ENCODE peak calls at places on chromosomes 11 and 22, in ten cellular contexts. One of them, this sample, is unnamed.

GRCh38 chr11:8768625-8769333 is 86.2 kb downstream of the RPL27A start:
- DNase-seq in transverse colon: no peak
- DNase-seq in epithelial cell of esophagus: peak
- DNase-seq in Panc1: peak
- DNase-seq in endothelial cell of umbilical vein: no peak
- DNase-seq in cardiac fibroblast: peak
- DNase-seq in testis: peak
- DNase-seq in neural progenitor cell: no peak
- DNase-seq in K562: peak
- DNase-seq in fibroblast of lung: peak
- DNase-seq in this sample: peak

GRCh38 chr11:129577986-129578385 is 202.3 kb downstream of the BARX2 start:
- DNase-seq in transverse colon: no peak
- DNase-seq in epithelial cell of esophagus: no peak
- DNase-seq in Panc1: no peak
- DNase-seq in endothelial cell of umbilical vein: no peak
- DNase-seq in cardiac fibroblast: no peak
- DNase-seq in testis: no peak
- DNase-seq in neural progenitor cell: no peak
- DNase-seq in K562: no peak
- DNase-seq in fibroblast of lung: no peak
- DNase-seq in this sample: no peak

GRCh38 chr11:131833371-131833770 is 463.0 kb downstream of the NTM start:
- DNase-seq in transverse colon: no peak
- DNase-seq in epithelial cell of esophagus: no peak
- DNase-seq in Panc1: no peak
- DNase-seq in endothelial cell of umbilical vein: no peak
- DNase-seq in cardiac fibroblast: no peak
- DNase-seq in testis: no peak
- DNase-seq in neural progenitor cell: no peak
- DNase-seq in K562: no peak
- DNase-seq in fibroblast of lung: no peak
- DNase-seq in this sample: no peak

GRCh38 chr11:59216654-59217640 is 4.2 kb upstream of the MPEG1 start:
- DNase-seq in transverse colon: peak
- DNase-seq in epithelial cell of esophagus: peak
- DNase-seq in Panc1: no peak
- DNase-seq in endothelial cell of umbilical vein: no peak
- DNase-seq in cardiac fibroblast: peak
- DNase-seq in testis: peak
- DNase-seq in neural progenitor cell: no peak
- DNase-seq in K562: no peak
- DNase-seq in fibroblast of lung: peak
- DNase-seq in this sample: peak

GRCh38 chr11:41497974-41498373 is 38.5 kb upstream of the LRRC4C start:
- DNase-seq in transverse colon: no peak
- DNase-seq in epithelial cell of esophagus: no peak
- DNase-seq in Panc1: no peak
- DNase-seq in endothelial cell of umbilical vein: no peak
- DNase-seq in cardiac fibroblast: peak
- DNase-seq in testis: no peak
- DNase-seq in neural progenitor cell: peak
- DNase-seq in K562: no peak
- DNase-seq in fibroblast of lung: peak
- DNase-seq in this sample: no peak

GRCh38 chr22:24437820-24438328 is 10.5 kb downstream of the ADORA2A start:
- DNase-seq in transverse colon: no peak
- DNase-seq in epithelial cell of esophagus: peak
- DNase-seq in Panc1: peak
- DNase-seq in endothelial cell of umbilical vein: no peak
- DNase-seq in cardiac fibroblast: no peak
- DNase-seq in testis: no peak
- DNase-seq in neural progenitor cell: no peak
- DNase-seq in K562: no peak
- DNase-seq in fibroblast of lung: no peak
- DNase-seq in this sample: no peak

GRCh38 chr11:70522261-70522612 is 123.9 kb downstream of the CTTN start:
- DNase-seq in transverse colon: no peak
- DNase-seq in epithelial cell of esophagus: no peak
- DNase-seq in Panc1: no peak
- DNase-seq in endothelial cell of umbilical vein: no peak
- DNase-seq in cardiac fibroblast: no peak
- DNase-seq in testis: no peak
- DNase-seq in neural progenitor cell: no peak
- DNase-seq in K562: no peak
- DNase-seq in fibroblast of lung: no peak
- DNase-seq in this sample: no peak

GRCh38 chr11:36605221-36606216 is 7.5 kb upstream of the RAG2 start:
- DNase-seq in transverse colon: no peak
- DNase-seq in epithelial cell of esophagus: no peak
- DNase-seq in Panc1: no peak
- DNase-seq in endothelial cell of umbilical vein: no peak
- DNase-seq in cardiac fibroblast: no peak
- DNase-seq in testis: no peak
- DNase-seq in neural progenitor cell: no peak
- DNase-seq in K562: no peak
- DNase-seq in fibroblast of lung: no peak
- DNase-seq in this sample: no peak

GRCh38 chr11:60971520-60971919 is at the start of gene CD6:
- DNase-seq in transverse colon: peak
- DNase-seq in epithelial cell of esophagus: no peak
- DNase-seq in Panc1: no peak
- DNase-seq in endothelial cell of umbilical vein: no peak
- DNase-seq in cardiac fibroblast: no peak
- DNase-seq in testis: no peak
- DNase-seq in neural progenitor cell: no peak
- DNase-seq in K562: no peak
- DNase-seq in fibroblast of lung: no peak
- DNase-seq in this sample: no peak

GRCh38 chr11:75100314-75100713 is 3.6 kb upstream of the OR2AT4 start:
- DNase-seq in transverse colon: no peak
- DNase-seq in epithelial cell of esophagus: peak
- DNase-seq in Panc1: no peak
- DNase-seq in endothelial cell of umbilical vein: no peak
- DNase-seq in cardiac fibroblast: no peak
- DNase-seq in testis: no peak
- DNase-seq in neural progenitor cell: no peak
- DNase-seq in K562: peak
- DNase-seq in fibroblast of lung: peak
- DNase-seq in this sample: peak
- TF ChIP-seq CTCF in transverse colon: no peak
- TF ChIP-seq CTCF in epithelial cell of esophagus: no peak
- TF ChIP-seq CTCF in Panc1: no peak
- TF ChIP-seq CTCF in endothelial cell of umbilical vein: no peak
- TF ChIP-seq CTCF in cardiac fibroblast: no peak
- TF ChIP-seq CTCF in testis: no peak
- TF ChIP-seq CTCF in neural progenitor cell: no peak
- TF ChIP-seq CTCF in K562: no peak
- TF ChIP-seq CTCF in fibroblast of lung: no peak
- TF ChIP-seq CTCF in this sample: no peak

DNA sequence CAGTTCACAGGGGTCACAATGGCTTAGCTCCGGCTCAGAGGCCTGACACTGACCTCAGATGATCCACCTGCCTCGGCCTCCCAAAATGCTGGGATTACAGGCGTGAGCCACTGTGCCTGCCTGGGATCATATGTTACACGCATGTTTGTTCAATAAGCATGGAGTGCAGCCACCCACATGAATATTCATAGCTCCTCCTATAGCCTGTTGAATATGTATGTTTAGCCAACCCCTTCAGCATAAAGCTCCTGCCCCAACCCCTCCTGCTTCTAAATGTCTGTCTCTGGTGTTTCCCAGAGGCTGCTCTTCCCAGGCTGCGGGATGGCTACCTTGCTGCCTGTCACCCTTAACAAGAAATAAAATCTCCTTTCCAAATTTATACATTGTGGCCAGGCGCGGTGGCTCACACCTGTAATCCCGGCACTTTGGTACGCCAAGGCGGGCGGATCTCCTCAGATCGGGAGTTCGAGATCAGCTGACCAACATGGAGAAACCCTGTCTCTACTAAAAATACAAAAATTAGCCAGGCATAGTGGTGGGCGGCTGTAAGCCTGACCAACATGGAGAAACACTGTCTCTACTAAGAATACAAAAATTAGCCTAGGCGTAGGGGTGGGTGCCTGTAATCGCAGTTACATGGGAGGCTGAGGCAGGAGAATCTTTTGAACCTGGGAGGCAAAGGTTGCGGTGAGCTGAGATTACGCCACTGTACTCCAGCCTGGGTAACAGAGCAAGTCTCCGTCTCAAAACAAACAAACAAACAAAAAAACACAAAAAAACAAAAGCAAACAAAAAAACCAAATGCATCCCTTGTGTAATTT is 1.1 kb upstream of the APOBEC3F start:
- DNase-seq in transverse colon: no peak
- DNase-seq in epithelial cell of esophagus: no peak
- DNase-seq in Panc1: no peak
- DNase-seq in endothelial cell of umbilical vein: no peak
- DNase-seq in cardiac fibroblast: no peak
- DNase-seq in testis: no peak
- DNase-seq in neural progenitor cell: no peak
- DNase-seq in K562: no peak
- DNase-seq in fibroblast of lung: no peak
- DNase-seq in this sample: no peak
- H3K4me3 ChIP-seq in transverse colon: no peak
- H3K4me3 ChIP-seq in epithelial cell of esophagus: no peak
- H3K4me3 ChIP-seq in Panc1: peak
- H3K4me3 ChIP-seq in endothelial cell of umbilical vein: no peak
- H3K4me3 ChIP-seq in cardiac fibroblast: no peak
- H3K4me3 ChIP-seq in testis: no peak
- H3K4me3 ChIP-seq in neural progenitor cell: peak
- H3K4me3 ChIP-seq in K562: no peak
- H3K4me3 ChIP-seq in fibroblast of lung: no peak
- H3K4me3 ChIP-seq in this sample: no peak

GRCh38 chr22:23077627-23078461 is 7.5 kb downstream of the GNAZ start:
- DNase-seq in transverse colon: no peak
- DNase-seq in epithelial cell of esophagus: no peak
- DNase-seq in Panc1: no peak
- DNase-seq in endothelial cell of umbilical vein: no peak
- DNase-seq in cardiac fibroblast: no peak
- DNase-seq in testis: no peak
- DNase-seq in neural progenitor cell: no peak
- DNase-seq in K562: peak
- DNase-seq in fibroblast of lung: no peak
- DNase-seq in this sample: no peak

GRCh38 chr22:23078462-23078787 is 8.1 kb downstream of the GNAZ start:
- DNase-seq in transverse colon: no peak
- DNase-seq in epithelial cell of esophagus: no peak
- DNase-seq in Panc1: no peak
- DNase-seq in endothelial cell of umbilical vein: no peak
- DNase-seq in cardiac fibroblast: no peak
- DNase-seq in testis: no peak
- DNase-seq in neural progenitor cell: no peak
- DNase-seq in K562: peak
- DNase-seq in fibroblast of lung: no peak
- DNase-seq in this sample: no peak

GRCh38 chr22:23079814-23080521 is 9.6 kb downstream of the GNAZ start:
- DNase-seq in transverse colon: no peak
- DNase-seq in epithelial cell of esophagus: no peak
- DNase-seq in Panc1: no peak
- DNase-seq in endothelial cell of umbilical vein: no peak
- DNase-seq in cardiac fibroblast: no peak
- DNase-seq in testis: no peak
- DNase-seq in neural progenitor cell: no peak
- DNase-seq in K562: peak
- DNase-seq in fibroblast of lung: no peak
- DNase-seq in this sample: no peak

GRCh38 chr22:23080542-23081290 is 10.4 kb downstream of the GNAZ start:
- DNase-seq in transverse colon: no peak
- DNase-seq in epithelial cell of esophagus: no peak
- DNase-seq in Panc1: no peak
- DNase-seq in endothelial cell of umbilical vein: no peak
- DNase-seq in cardiac fibroblast: no peak
- DNase-seq in testis: no peak
- DNase-seq in neural progenitor cell: no peak
- DNase-seq in K562: peak
- DNase-seq in fibroblast of lung: no peak
- DNase-seq in this sample: no peak

DNA sequence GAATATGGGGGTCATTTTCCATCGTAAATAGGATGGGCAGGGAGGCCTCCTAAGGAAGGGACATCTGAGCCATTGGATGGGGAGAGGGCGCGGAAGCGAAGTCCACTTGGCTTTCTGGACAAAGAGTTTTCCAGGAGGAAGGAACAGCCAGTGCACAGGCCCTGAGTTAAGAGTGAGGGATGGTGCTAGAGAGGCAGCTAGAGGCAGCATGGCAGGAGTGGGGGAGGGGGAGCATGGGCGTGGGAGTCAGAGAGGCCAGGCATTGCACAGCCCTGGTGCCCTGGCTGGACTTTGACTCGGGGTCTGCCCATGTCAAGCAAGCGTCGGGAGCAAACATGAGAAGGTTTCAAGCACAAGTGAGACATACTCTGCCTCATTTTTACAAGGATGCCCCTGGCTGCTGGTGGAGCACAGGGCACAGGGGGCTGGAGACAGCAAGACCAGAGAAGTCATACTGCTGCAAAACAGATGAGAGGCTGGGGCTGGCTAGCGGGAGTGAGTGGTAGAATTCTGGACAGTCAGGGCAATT is 9.0 kb downstream of the GNAZ start:
- DNase-seq in transverse colon: no peak
- DNase-seq in epithelial cell of esophagus: no peak
- DNase-seq in Panc1: no peak
- DNase-seq in endothelial cell of umbilical vein: no peak
- DNase-seq in cardiac fibroblast: no peak
- DNase-seq in testis: no peak
- DNase-seq in neural progenitor cell: no peak
- DNase-seq in K562: peak
- DNase-seq in fibroblast of lung: no peak
- DNase-seq in this sample: no peak
- TF ChIP-seq CTCF in transverse colon: no peak
- TF ChIP-seq CTCF in epithelial cell of esophagus: no peak
- TF ChIP-seq CTCF in Panc1: no peak
- TF ChIP-seq CTCF in endothelial cell of umbilical vein: no peak
- TF ChIP-seq CTCF in cardiac fibroblast: no peak
- TF ChIP-seq CTCF in testis: no peak
- TF ChIP-seq CTCF in neural progenitor cell: no peak
- TF ChIP-seq CTCF in K562: no peak
- TF ChIP-seq CTCF in fibroblast of lung: no peak
- TF ChIP-seq CTCF in this sample: no peak

DNA sequence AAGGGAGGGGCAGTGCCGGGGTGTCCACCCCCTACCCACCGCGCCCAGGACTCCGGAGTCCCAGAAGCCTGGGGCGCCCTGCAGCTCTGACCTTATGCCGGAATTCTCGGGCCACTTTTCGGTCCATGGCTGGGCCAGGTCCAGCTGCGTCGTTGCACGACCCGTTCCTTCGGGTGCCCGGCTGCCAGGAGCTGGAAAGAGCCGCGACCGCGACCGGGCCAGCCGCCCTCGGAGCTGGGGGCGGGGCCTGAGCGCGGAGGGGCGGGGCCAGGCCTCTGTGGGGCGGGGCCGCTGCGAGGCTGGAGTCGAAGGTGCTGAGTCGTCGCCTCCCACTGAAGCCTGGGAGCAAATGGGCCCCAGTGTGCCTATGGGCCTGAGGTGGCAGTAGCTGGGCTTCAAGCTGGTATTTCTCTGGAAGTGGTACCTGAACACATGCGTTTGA is at the start of gene USH1C:
- DNase-seq in transverse colon: peak
- DNase-seq in epithelial cell of esophagus: peak
- DNase-seq in Panc1: no peak
- DNase-seq in endothelial cell of umbilical vein: no peak
- DNase-seq in cardiac fibroblast: no peak
- DNase-seq in testis: peak
- DNase-seq in neural progenitor cell: peak
- DNase-seq in K562: peak
- DNase-seq in fibroblast of lung: no peak
- DNase-seq in this sample: no peak
- H3K4me3 ChIP-seq in transverse colon: peak
- H3K4me3 ChIP-seq in epithelial cell of esophagus: no peak
- H3K4me3 ChIP-seq in Panc1: peak
- H3K4me3 ChIP-seq in endothelial cell of umbilical vein: no peak
- H3K4me3 ChIP-seq in cardiac fibroblast: no peak
- H3K4me3 ChIP-seq in testis: peak
- H3K4me3 ChIP-seq in neural progenitor cell: peak
- H3K4me3 ChIP-seq in K562: peak
- H3K4me3 ChIP-seq in fibroblast of lung: no peak
- H3K4me3 ChIP-seq in this sample: no peak